ENCODE peak calls at places on chromosomes 3 and 15, in seven cellular contexts. M, N, C, Q, W, A and I are unnamed samples. For H3K9me3, the result is how much of the 10 kb centered on the place peaks cover.

GRCh38 chr3:72177075-72178050 is 392.4 kb upstream of the PROK2 start:
- DNase-seq in M (peak), N (peak), C (no peak), Q (no peak), W (no peak), A (peak), I (peak)

GRCh38 chr3:2937578-2937977 is 172.6 kb downstream of the IL5RA start:
- DNase-seq in M (no peak), N (no peak), C (no peak), Q (no peak), W (no peak), A (no peak), I (no peak)

GRCh38 chr15:35929740-35930444 is 383.9 kb upstream of the DPH6 start:
- DNase-seq in M (no peak), N (no peak), C (no peak), Q (no peak), W (no peak), A (no peak), I (no peak)

GRCh38 chr3:52526151-52526561 is 7.5 kb downstream of the NT5DC2 start:
- DNase-seq in M (no peak), N (no peak), C (peak), Q (peak), W (no peak), A (peak), I (peak)

GRCh38 chr3:187616307-187616939 is 53.8 kb downstream of the SST start:
- DNase-seq in M (peak), N (peak), C (peak), Q (no peak), W (peak), A (peak), I (no peak)

GRCh38 chr3:16993227-16993626 is 108.5 kb downstream of the PLCL2 start:
- DNase-seq in M (peak), N (no peak), C (no peak), Q (no peak), W (no peak), A (no peak), I (no peak)

GRCh38 chr3:122936986-122937385 is 90.6 kb downstream of the SEMA5B start:
- DNase-seq in M (no peak), N (no peak), C (no peak), Q (peak), W (no peak), A (no peak), I (no peak)

GRCh38 chr3:194255252-194256039 is 95.7 kb downstream of the CPN2 start:
- DNase-seq in M (peak), N (peak), C (peak), Q (peak), W (peak), A (no peak), I (peak)

GRCh38 chr3:11901286-11901875 is 54.7 kb upstream of the TAMM41 start:
- DNase-seq in M (no peak), N (no peak), C (no peak), Q (no peak), W (no peak), A (no peak), I (no peak)

GRCh38 chr3:112672716-112673506 is 32.0 kb upstream of the CCDC80 start:
- DNase-seq in M (no peak), N (no peak), C (no peak), Q (no peak), W (no peak), A (no peak), I (no peak)

GRCh38 chr3:157649511-157649910 is 146.3 kb upstream of the VEPH1 start:
- DNase-seq in M (no peak), N (no peak), C (no peak), Q (no peak), W (no peak), A (no peak), I (no peak)

GRCh38 chr3:175741951-175742350 is 882.8 kb downstream of the NAALADL2 start:
- DNase-seq in M (peak), N (no peak), C (no peak), Q (no peak), W (no peak), A (no peak), I (no peak)

GRCh38 chr3:110733045-110733444 is 338.6 kb upstream of the NECTIN3 start:
- DNase-seq in M (no peak), N (no peak), C (no peak), Q (no peak), W (no peak), A (no peak), I (no peak)

GRCh38 chr3:153626158-153626557 is 464.1 kb downstream of the RAP2B start:
- DNase-seq in M (no peak), N (no peak), C (no peak), Q (no peak), W (no peak), A (no peak), I (no peak)

GRCh38 chr3:99474776-99475175 is 163.6 kb upstream of the COL8A1 start:
- DNase-seq in M (no peak), N (no peak), C (no peak), Q (no peak), W (no peak), A (no peak), I (no peak)

GRCh38 chr3:195876297-195877031 is 31.9 kb downstream of the TNK2 start:
- DNase-seq in M (no peak), N (no peak), C (no peak), Q (no peak), W (no peak), A (no peak), I (peak)

GRCh38 chr3:38005076-38006020 is 14.8 kb downstream of the VILL start:
- DNase-seq in M (peak), N (no peak), C (no peak), Q (peak), W (no peak), A (peak), I (peak)

GRCh38 chr15:57472861-57473260 is 96.6 kb downstream of the CGNL1 start:
- DNase-seq in M (no peak), N (no peak), C (no peak), Q (no peak), W (no peak), A (no peak), I (no peak)

GRCh38 chr3:48536116-48536515 is 20.5 kb downstream of the PFKFB4 start:
- DNase-seq in M (no peak), N (no peak), C (no peak), Q (no peak), W (no peak), A (no peak), I (no peak)

GRCh38 chr15:88529021-88529630 is 17.4 kb downstream of the DET1 start:
- DNase-seq in M (peak), N (no peak), C (no peak), Q (no peak), W (no peak), A (no peak), I (no peak)

GRCh38 chr3:69998759-69999158 is 774 bp upstream of the SAMMSON start:
- DNase-seq in M (no peak), N (no peak), C (no peak), Q (no peak), W (no peak), A (no peak), I (no peak)

GRCh38 chr3:159884661-159885402 is 103.8 kb upstream of the IL12A start:
- DNase-seq in M (peak), N (peak), C (peak), Q (no peak), W (no peak), A (no peak), I (no peak)

GRCh38 chr15:28933710-28934445 is 48.1 kb downstream of the APBA2 start:
- DNase-seq in M (peak), N (no peak), C (no peak), Q (peak), W (no peak), A (no peak), I (no peak)

GRCh38 chr3:87000940-87001339 is 10.0 kb upstream of the VGLL3 start:
- DNase-seq in M (no peak), N (no peak), C (no peak), Q (no peak), W (no peak), A (no peak), I (no peak)

GRCh38 chr15:80972276-80972675 is 17.3 kb downstream of the MESD start:
- DNase-seq in M (no peak), N (no peak), C (no peak), Q (no peak), W (no peak), A (no peak), I (no peak)

GRCh38 chr15:45030743-45031142 is 7.7 kb downstream of the SORD start:
- DNase-seq in M (no peak), N (no peak), C (no peak), Q (no peak), W (no peak), A (no peak), I (no peak)

GRCh38 chr3:78990164-78990563 is 777.6 kb downstream of the ROBO1 start:
- DNase-seq in M (no peak), N (no peak), C (no peak), Q (no peak), W (no peak), A (no peak), I (no peak)

GRCh38 chr3:78992400-78992799 is 775.4 kb downstream of the ROBO1 start:
- DNase-seq in M (no peak), N (no peak), C (no peak), Q (no peak), W (no peak), A (no peak), I (no peak)

GRCh38 chr3:78986702-78987101 is 781.1 kb downstream of the ROBO1 start:
- DNase-seq in M (no peak), N (no peak), C (no peak), Q (no peak), W (no peak), A (no peak), I (no peak)

GRCh38 chr3:78991656-78992055 is 776.1 kb downstream of the ROBO1 start:
- DNase-seq in M (no peak), N (no peak), C (no peak), Q (no peak), W (no peak), A (no peak), I (no peak)

DNA sequence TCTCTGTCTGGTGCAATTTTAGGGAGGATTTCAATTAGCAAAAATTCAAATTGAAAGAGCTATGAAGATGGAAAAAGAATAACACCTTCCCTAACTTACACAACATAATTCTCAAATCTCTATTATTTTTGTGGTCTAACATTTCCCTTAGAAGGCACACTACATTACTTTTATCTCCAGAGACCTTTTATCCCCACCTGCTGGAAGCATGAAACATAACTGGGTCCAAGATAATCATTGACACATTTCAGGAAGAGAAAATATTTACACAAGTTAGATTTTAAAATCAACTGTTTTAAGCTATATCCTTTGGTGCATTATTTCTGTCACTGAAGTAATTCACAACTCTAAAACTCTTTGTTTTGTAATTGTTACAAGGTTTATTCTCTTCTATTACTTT is 779.5 kb downstream of the ROBO1 start:
- DNase-seq in M (peak), N (no peak), C (peak), Q (no peak), W (no peak), A (no peak), I (no peak)
- TF ChIP-seq CTCF in M (peak), N (peak), C (peak), Q (peak), W (peak), A (no peak), I (peak)

GRCh38 chr3:542030-542429 is 345.5 kb downstream of the CHL1 start:
- DNase-seq in M (no peak), N (no peak), C (no peak), Q (no peak), W (no peak), A (no peak), I (no peak)

GRCh38 chr3:541328-541727 is 344.8 kb downstream of the CHL1 start:
- DNase-seq in M (no peak), N (no peak), C (no peak), Q (no peak), W (no peak), A (no peak), I (no peak)

GRCh38 chr3:535566-536416 is 339.2 kb downstream of the CHL1 start:
- DNase-seq in M (peak), N (no peak), C (peak), Q (peak), W (no peak), A (peak), I (peak)

GRCh38 chr3:536417-536813 is 339.9 kb downstream of the CHL1 start:
- DNase-seq in M (no peak), N (no peak), C (no peak), Q (no peak), W (no peak), A (no peak), I (no peak)
- H3K9me3 ChIP-seq in M (under half), N (under half), C (under half), Q (under half), W (under half), A (under half), I (under half)

GRCh38 chr3:33113772-33114621 is at the start of gene CRTAP:
- DNase-seq in M (peak), N (peak), C (peak), Q (peak), W (peak), A (peak), I (peak)

GRCh38 chr3:33115024-33115768 is 1.4 kb downstream of the CRTAP start:
- DNase-seq in M (peak), N (peak), C (no peak), Q (peak), W (peak), A (peak), I (peak)

GRCh38 chr3:33117461-33117860 is 3.6 kb downstream of the CRTAP start:
- DNase-seq in M (no peak), N (no peak), C (no peak), Q (no peak), W (no peak), A (no peak), I (no peak)

GRCh38 chr3:33111581-33111980 is 2.2 kb upstream of the CRTAP start:
- DNase-seq in M (no peak), N (no peak), C (no peak), Q (no peak), W (no peak), A (no peak), I (no peak)

DNA sequence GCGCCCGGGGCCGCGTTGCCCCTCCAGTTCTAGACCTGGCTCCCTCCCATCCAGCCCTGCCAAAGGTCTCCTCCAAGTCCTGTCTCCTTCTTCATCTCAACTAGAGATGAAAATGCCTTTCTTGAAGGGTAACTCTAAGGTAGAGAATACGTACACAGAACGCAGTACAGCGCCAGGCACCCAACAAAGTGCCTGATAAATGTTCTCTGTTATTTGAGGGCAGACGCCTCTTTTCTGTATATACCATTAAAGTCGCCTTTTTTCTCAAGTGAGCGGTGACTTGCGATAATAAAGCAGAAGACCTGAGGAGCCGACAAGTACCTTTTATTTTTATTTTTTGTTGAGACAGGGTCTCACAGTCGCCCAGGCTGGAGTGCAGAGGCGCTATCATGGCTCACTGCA is 809 bp downstream of the CRTAP start:
- DNase-seq in M (no peak), N (no peak), C (no peak), Q (no peak), W (no peak), A (no peak), I (no peak)
- TF ChIP-seq CTCF in M (no peak), N (no peak), C (no peak), Q (no peak), W (no peak), A (no peak), I (no peak)

GRCh38 chr3:121818578-121818977 is 16.3 kb downstream of the IQCB1 start:
- DNase-seq in M (no peak), N (no peak), C (no peak), Q (no peak), W (no peak), A (no peak), I (no peak)
- H3K9me3 ChIP-seq in M (under half), N (under half), C (under half), Q (under half), W (under half), A (under half), I (under half)